ENCODE peak calls at places on chromosome 10, in five cellular contexts. E, B, C, G and P are unnamed samples.

GRCh38 chr10:59595584-59595983 is 114.1 kb downstream of the SLC16A9 start:
- DNase-seq in G (no peak), B (no peak), E (no peak), C (no peak), P (no peak)

GRCh38 chr10:121076760-121077159 is 225.6 kb downstream of the WDR11 start:
- DNase-seq in E (no peak), G (no peak), B (no peak), C (no peak), P (no peak)

GRCh38 chr10:62183857-62184805 is 84.5 kb downstream of the RTKN2 start:
- DNase-seq in B (no peak), C (no peak), E (no peak), G (no peak), P (no peak)

GRCh38 chr10:44828515-44829142 is 82.5 kb upstream of the TMEM72 start:
- DNase-seq in C (no peak), E (no peak), G (peak; percentile 18), B (no peak), P (no peak)

GRCh38 chr10:58019863-58020537 is 247.7 kb downstream of the IPMK start:
- DNase-seq in E (no peak), G (no peak), B (no peak), C (no peak), P (no peak)

GRCh38 chr10:79399242-79399831 is 46.1 kb downstream of the ZCCHC24 start:
- DNase-seq in E (peak; percentile 74), C (peak; percentile 72), B (peak; percentile 96), G (peak; percentile 98), P (peak; percentile 69)

GRCh38 chr10:94018107-94018506 is 24.4 kb downstream of the PLCE1 start:
- DNase-seq in G (no peak), B (no peak), E (no peak), C (no peak), P (no peak)

GRCh38 chr10:73253226-73253557 is 748 bp upstream of the MRPS16 start:
- DNase-seq in G (peak; percentile 18), B (no peak), E (no peak), C (no peak), P (no peak)

GRCh38 chr10:71079761-71080380 is 132.5 kb upstream of the UNC5B start:
- DNase-seq in B (peak; percentile 51), C (peak; percentile 28), E (peak; percentile 34), G (no peak), P (peak; percentile 28)

GRCh38 chr10:17386616-17387075 is 67.7 kb downstream of the ST8SIA6 start:
- DNase-seq in G (no peak), B (no peak), C (peak; percentile 45), E (no peak), P (no peak)

GRCh38 chr10:30557884-30558283 is 71.7 kb downstream of the LYZL2 start:
- DNase-seq in G (peak; percentile 15), B (no peak), C (no peak), E (no peak), P (no peak)